ENCODE peak calls at places on chromosome 3, in seven cellular contexts. A is endothelial cell, L is spleen, C is cardiac fibroblast, G is GM13977, V is omental fat pad, O is H9. S is an unnamed sample.

GRCh38 chr3:136305879-136306278 is 55.7 kb downstream of the PCCB start:
- DNase-seq in L (no peak), V (no peak), A (no peak), G (no peak), O (no peak), C (no peak), S (no peak)

GRCh38 chr3:105093371-105093770 is 273.3 kb upstream of the ALCAM start:
- DNase-seq in G (no peak), V (no peak), A (no peak), L (no peak), C (no peak), O (no peak), S (no peak)

GRCh38 chr3:120449701-120450216 is 1.0 kb downstream of the FSTL1 start:
- DNase-seq in G (no peak), C (peak), V (no peak), O (no peak), A (no peak), L (no peak), S (no peak)

GRCh38 chr3:143124683-143125520 is 5.3 kb downstream of the CHST2 start:
- DNase-seq in A (no peak), G (no peak), C (peak), O (no peak), L (no peak), V (no peak), S (no peak)

GRCh38 chr3:134359121-134360010 is 14.9 kb downstream of the AMOTL2 start:
- DNase-seq in O (no peak), C (no peak), A (no peak), L (peak), V (no peak), G (no peak), S (no peak)

GRCh38 chr3:136142592-136142991 is 53.5 kb downstream of the MSL2 start:
- DNase-seq in L (no peak), G (no peak), A (no peak), O (no peak), C (peak), V (no peak), S (no peak)

GRCh38 chr3:119937229-119937628 is 155.3 kb downstream of the NR1I2 start:
- DNase-seq in G (peak), C (peak), L (no peak), O (no peak), A (no peak), V (no peak), S (peak)

GRCh38 chr3:56795807-56796185 is 6.0 kb downstream of the ARHGEF3 start:
- DNase-seq in L (no peak), A (no peak), V (no peak), C (no peak), G (no peak), O (no peak), S (no peak)

GRCh38 chr3:161672478-161672877 is 175.9 kb downstream of the OTOL1 start:
- DNase-seq in C (no peak), V (no peak), G (no peak), L (no peak), O (no peak), A (no peak), S (no peak)

GRCh38 chr3:189249987-189250386 is 78.2 kb downstream of the TPRG1 start:
- DNase-seq in O (no peak), C (no peak), V (no peak), A (no peak), G (no peak), L (no peak), S (no peak)

GRCh38 chr3:51336261-51336660 is 48.8 kb upstream of the MANF start:
- DNase-seq in V (no peak), O (peak), A (no peak), C (no peak), L (no peak), G (no peak), S (no peak)

GRCh38 chr3:114863848-114864247 is 283.2 kb downstream of the ZBTB20 start:
- DNase-seq in O (no peak), G (peak), L (no peak), V (no peak), A (no peak), C (no peak), S (no peak)

GRCh38 chr3:140703496-140703895 is 25.6 kb downstream of the TRIM42 start:
- DNase-seq in A (no peak), G (no peak), O (no peak), C (no peak), V (no peak), L (no peak), S (no peak)

GRCh38 chr3:73490453-73491311 is 134.1 kb downstream of the PDZRN3 start:
- DNase-seq in L (peak), C (peak), A (no peak), V (no peak), G (no peak), O (peak), S (no peak)

GRCh38 chr3:37762698-37763097 is 99.0 kb upstream of the CTDSPL start:
- DNase-seq in V (no peak), G (no peak), C (peak), A (no peak), L (no peak), O (no peak), S (no peak)

GRCh38 chr3:107222927-107223326 is 154.3 kb upstream of the CCDC54 start:
- DNase-seq in C (peak), V (no peak), G (no peak), A (no peak), O (no peak), L (no peak), S (no peak)

GRCh38 chr3:112199622-112200316 is 66.7 kb upstream of the GCSAM start:
- DNase-seq in L (no peak), A (no peak), G (no peak), C (no peak), V (no peak), O (no peak), S (no peak)

GRCh38 chr3:48631516-48632448 is 3.5 kb downstream of the SLC26A6 start:
- DNase-seq in V (no peak), A (no peak), G (no peak), C (no peak), O (no peak), L (no peak), S (no peak)

GRCh38 chr3:177578488-177578887 is 381.2 kb upstream of the TBL1XR1 start:
- DNase-seq in O (no peak), A (no peak), G (no peak), V (no peak), C (no peak), L (no peak), S (no peak)

GRCh38 chr3:47890037-47890831 is 87.3 kb downstream of the DHX30 start:
- DNase-seq in A (no peak), O (no peak), L (no peak), V (no peak), G (no peak), C (no peak), S (no peak)

GRCh38 chr3:180496995-180497394 is 105.0 kb upstream of the TTC14 start:
- DNase-seq in G (no peak), O (no peak), L (no peak), C (no peak), A (no peak), V (no peak), S (no peak)

GRCh38 chr3:53812434-53812833 is 33.8 kb downstream of the CHDH start:
- DNase-seq in L (no peak), O (no peak), A (no peak), C (no peak), G (peak), V (no peak), S (no peak)

GRCh38 chr3:188776447-188776846 is 395.3 kb upstream of the TPRG1 start:
- DNase-seq in L (no peak), A (no peak), G (no peak), O (no peak), C (peak), V (no peak), S (no peak)

GRCh38 chr3:120848503-120848902 is 59.5 kb upstream of the STXBP5L start:
- DNase-seq in O (no peak), V (no peak), C (no peak), L (no peak), G (no peak), A (no peak), S (no peak)

GRCh38 chr3:176574736-176575135 is 622.5 kb downstream of the TBL1XR1 start:
- DNase-seq in A (no peak), G (no peak), O (no peak), V (no peak), L (no peak), C (no peak), S (no peak)

GRCh38 chr3:174862101-174862500 is 3.0 kb downstream of the NAALADL2 start:
- DNase-seq in C (no peak), V (no peak), L (no peak), G (no peak), O (peak), A (no peak), S (no peak)

GRCh38 chr3:52558436-52558835 is 22.0 kb downstream of the UQCC5 start:
- DNase-seq in L (no peak), G (no peak), O (no peak), C (no peak), V (no peak), A (no peak), S (no peak)

GRCh38 chr3:52568066-52568465 is 31.7 kb downstream of the UQCC5 start:
- DNase-seq in O (no peak), G (no peak), A (no peak), L (no peak), V (no peak), C (no peak), S (no peak)

GRCh38 chr3:52561028-52561749 is 24.8 kb downstream of the UQCC5 start:
- DNase-seq in O (no peak), V (no peak), L (no peak), A (no peak), G (no peak), C (no peak), S (no peak)

GRCh38 chr3:52563984-52564383 is 27.6 kb downstream of the UQCC5 start:
- DNase-seq in A (no peak), V (no peak), C (no peak), O (no peak), L (no peak), G (no peak), S (no peak)
- TF ChIP-seq CTCF in A (no peak), V (no peak), C (no peak), O (no peak), L (no peak), G (no peak), S (no peak)

GRCh38 chr3:58384381-58385090 is 49.1 kb downstream of the PDHB start:
- DNase-seq in C (no peak), O (no peak), G (no peak), V (no peak), A (no peak), L (no peak), S (no peak)
- TF ChIP-seq CTCF in C (no peak), O (no peak), G (no peak), V (no peak), A (no peak), L (no peak), S (no peak)

GRCh38 chr3:126925411-126926171 is 57.3 kb upstream of the PLXNA1 start:
- DNase-seq in G (no peak), C (no peak), L (peak), V (no peak), A (no peak), O (no peak), S (no peak)

GRCh38 chr3:126927846-126928245 is 55.1 kb upstream of the PLXNA1 start:
- DNase-seq in G (no peak), O (no peak), A (no peak), V (no peak), C (no peak), L (peak), S (no peak)

GRCh38 chr3:126927405-126927750 is 55.5 kb upstream of the PLXNA1 start:
- DNase-seq in V (no peak), A (no peak), O (no peak), G (no peak), L (no peak), C (no peak), S (no peak)

GRCh38 chr3:126928921-126929485 is 53.9 kb upstream of the PLXNA1 start:
- DNase-seq in V (no peak), O (no peak), G (no peak), C (no peak), A (no peak), L (peak), S (no peak)

DNA sequence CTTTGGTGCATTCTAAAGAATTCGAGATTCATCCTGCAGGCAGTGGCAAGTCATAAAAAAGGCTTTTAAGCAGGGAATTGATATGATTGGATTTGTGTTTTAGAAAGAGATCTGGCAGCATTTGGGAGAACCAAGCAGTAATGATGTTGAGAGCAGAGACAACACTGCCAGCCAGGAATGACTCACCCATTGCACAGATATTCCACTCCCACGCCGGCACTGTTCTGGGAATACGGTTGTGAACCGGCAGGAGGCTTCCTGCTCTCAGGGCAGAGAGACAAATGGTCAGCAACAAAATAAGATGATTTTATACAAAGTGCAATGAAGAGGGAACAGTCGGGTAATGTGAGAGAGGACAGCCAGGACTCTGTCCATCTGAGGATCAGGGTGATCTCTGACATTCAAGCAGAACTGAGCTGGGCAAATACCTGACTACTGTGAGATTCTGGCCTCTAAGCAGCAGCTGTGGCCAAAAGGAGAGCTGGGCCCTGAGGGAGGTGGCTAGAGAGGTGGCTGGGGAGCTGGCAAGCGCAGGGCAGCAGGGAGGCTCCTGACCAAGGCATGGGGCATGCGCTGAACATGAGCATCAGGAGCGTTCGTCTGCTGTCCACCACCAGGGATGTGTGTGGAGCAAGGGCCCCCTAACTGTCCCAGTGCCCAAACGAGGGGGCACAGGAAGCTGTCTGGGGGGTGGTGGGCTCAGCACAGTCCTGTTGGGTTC is 56.1 kb upstream of the PLXNA1 start:
- DNase-seq in A (no peak), O (no peak), G (no peak), V (peak), C (peak), L (peak), S (no peak)
- TF ChIP-seq CTCF in A (no peak), O (no peak), G (no peak), V (no peak), C (peak), L (no peak), S (no peak)

GRCh38 chr3:192827863-192828594 is 89.6 kb downstream of the MB21D2 start:
- DNase-seq in V (no peak), G (no peak), A (no peak), O (no peak), L (no peak), C (no peak), S (no peak)

GRCh38 chr3:192824313-192824712 is 93.3 kb downstream of the MB21D2 start:
- DNase-seq in L (no peak), V (no peak), A (no peak), G (no peak), O (no peak), C (no peak), S (no peak)

GRCh38 chr3:192827208-192827607 is 90.4 kb downstream of the MB21D2 start:
- DNase-seq in C (no peak), O (no peak), V (no peak), L (no peak), G (no peak), A (no peak), S (no peak)

GRCh38 chr3:192825191-192825590 is 92.5 kb downstream of the MB21D2 start:
- DNase-seq in O (no peak), L (no peak), V (no peak), G (no peak), C (peak), A (no peak), S (no peak)

DNA sequence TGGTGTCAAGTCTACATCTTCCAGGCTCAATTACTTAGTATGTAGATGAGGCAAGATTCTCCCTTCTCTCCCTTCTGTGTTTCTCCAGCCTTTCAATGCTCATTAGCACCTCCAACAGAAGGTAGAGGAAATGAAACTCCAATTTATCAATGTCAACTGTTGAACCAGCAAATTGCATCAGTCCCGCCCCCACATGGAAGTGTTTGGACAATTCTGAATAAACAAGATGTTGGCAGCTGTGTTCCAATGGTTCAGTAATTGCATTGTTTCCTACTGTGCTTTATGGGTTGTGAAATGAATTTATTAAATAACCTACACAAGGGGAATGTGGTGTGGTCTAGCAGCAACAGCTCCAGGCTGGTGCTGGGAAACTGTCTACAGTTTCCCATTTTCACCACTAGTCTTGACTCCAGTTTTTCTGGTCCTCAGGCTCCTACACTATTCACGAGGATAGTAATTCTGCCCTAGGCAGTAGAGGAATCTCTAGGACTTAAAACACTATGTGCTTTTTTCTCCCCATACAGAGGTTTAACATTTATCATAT is 91.9 kb downstream of the MB21D2 start:
- DNase-seq in L (no peak), G (no peak), A (no peak), O (no peak), V (no peak), C (peak), S (no peak)
- TF ChIP-seq CTCF in L (no peak), G (peak), A (no peak), O (peak), V (no peak), C (no peak), S (no peak)

DNA sequence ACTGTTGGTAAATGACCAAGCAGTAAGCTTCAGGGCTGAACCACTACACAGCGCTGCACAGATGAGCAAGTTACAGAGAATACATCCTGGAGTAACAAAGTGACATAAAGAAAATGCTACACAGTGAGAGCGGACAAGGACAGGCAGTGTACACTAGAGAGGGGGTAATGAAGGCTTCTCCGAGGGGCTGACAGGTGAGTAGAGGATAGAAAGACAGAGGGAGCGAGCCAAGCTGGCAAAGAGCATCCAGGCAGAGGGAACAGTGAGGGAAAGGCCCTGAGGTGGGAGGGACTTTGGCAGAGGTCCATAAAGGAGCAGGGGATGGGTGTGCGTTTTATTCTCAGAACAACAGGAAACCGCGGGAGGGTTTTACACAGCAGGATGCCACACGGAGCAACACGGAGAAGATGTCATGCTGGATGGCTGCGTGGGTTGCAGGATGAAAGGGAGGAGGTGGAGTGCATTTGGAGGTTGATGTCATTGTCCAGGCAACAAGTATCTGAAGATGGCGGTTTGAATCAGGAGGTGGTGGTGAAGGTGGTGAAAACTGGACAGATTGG is 13.4 kb downstream of the WNT7A start:
- DNase-seq in O (no peak), A (no peak), C (no peak), L (peak), V (no peak), G (no peak), S (no peak)
- TF ChIP-seq CTCF in O (no peak), A (no peak), C (no peak), L (no peak), V (no peak), G (no peak), S (no peak)

GRCh38 chr3:183981990-183982658 is 35.6 kb downstream of the ABCC5 start:
- DNase-seq in V (no peak), A (no peak), O (no peak), G (no peak), L (no peak), C (no peak), S (no peak)
- TF ChIP-seq CTCF in V (no peak), A (no peak), O (no peak), G (no peak), L (no peak), C (no peak), S (no peak)

GRCh38 chr3:13308406-13308805 is 111.7 kb downstream of the NUP210 start:
- DNase-seq in G (peak), A (peak), V (no peak), C (peak), L (peak), O (peak), S (peak)
- TF ChIP-seq CTCF in G (peak), A (peak), V (no peak), C (peak), L (peak), O (peak), S (peak)

GRCh38 chr3:42660898-42661297 is 7.4 kb downstream of the ZBTB47 start:
- DNase-seq in G (peak), O (peak), V (no peak), C (no peak), L (no peak), A (no peak), S (peak)
- TF ChIP-seq CTCF in G (peak), O (peak), V (no peak), C (no peak), L (no peak), A (no peak), S (peak)

S was measured in GM13976.